ENCODE peak calls at places on chromosomes 11 and 22, in nine cellular contexts. W is A172; L is fibroblast of mammary gland; M is COLO829; Y is substantia nigra; E is GM18507; T is MM.1S; H is stimulated activated CD4-positive, alpha-beta T cell treated with anti-CD3 and anti-CD28 coated beads, Interleukin-1b, Interleukin-23, amount 100 ng/mL, for 1 hour; Z is right lobe of liver. J is an unnamed sample.
A peak's percentile ranks its signal among the peaks of the same experiment; 100 is the strongest.

GRCh38 chr22:32824531-32825315 is 23.2 kb downstream of the TIMP3 start:
- DNase-seq in W (no peak), L (no peak), M (no peak), Y (no peak), E (no peak), T (no peak), H (no peak), Z (no peak), J (no peak)

GRCh38 chr11:66002648-66003225 is 434 bp downstream of the BANF1 start:
- DNase-seq in W (no peak), L (peak; percentile 51), M (no peak), Y (no peak), E (peak; percentile 65), T (peak; percentile 61), H (no peak), Z (peak; percentile 75), J (no peak)

GRCh38 chr11:117701781-117702180 is 95.2 kb downstream of the DSCAML1 start:
- DNase-seq in W (no peak), L (no peak), M (no peak), Y (no peak), E (no peak), T (no peak), H (no peak), Z (no peak), J (no peak)

GRCh38 chr11:64285885-64286800 is 495 bp downstream of the GPR137 start:
- DNase-seq in W (peak; percentile 29), L (no peak), M (no peak), Y (no peak), E (no peak), T (peak; percentile 69), H (no peak), Z (peak; percentile 74), J (no peak)

GRCh38 chr11:78587446-78587845 is 12.8 kb upstream of the NARS2 start:
- DNase-seq in W (no peak), L (no peak), M (peak; percentile 31), Y (no peak), E (no peak), T (no peak), H (no peak), Z (no peak), J (peak; percentile 92)

GRCh38 chr11:2987881-2988280 is 4.2 kb downstream of the NAP1L4 start:
- DNase-seq in W (no peak), L (no peak), M (no peak), Y (no peak), E (no peak), T (peak; percentile 16), H (no peak), Z (no peak), J (no peak)

GRCh38 chr11:63212742-63213141 is 30.7 kb downstream of the SLC22A25 start:
- DNase-seq in W (peak; percentile 15), L (peak; percentile 16), M (peak; percentile 28), Y (no peak), E (no peak), T (peak; percentile 49), H (no peak), Z (no peak), J (peak; percentile 3)

GRCh38 chr11:65498042-65498726 is 661 bp upstream of the MALAT1 start:
- DNase-seq in W (peak; percentile 53), L (peak; percentile 75), M (no peak), Y (no peak), E (no peak), T (peak; percentile 70), H (no peak), Z (no peak), J (peak; percentile 60)

GRCh38 chr11:721913-722811 is 16.1 kb downstream of the EPS8L2 start:
- DNase-seq in W (no peak), L (no peak), M (no peak), Y (no peak), E (no peak), T (peak; percentile 80), H (no peak), Z (peak; percentile 50), J (no peak)

GRCh38 chr11:119315139-119316016 is 1.6 kb downstream of the MCAM start:
- DNase-seq in W (no peak), L (no peak), M (peak; percentile 53), Y (peak; percentile 71), E (no peak), T (peak; percentile 87), H (no peak), Z (peak; percentile 39), J (peak; percentile 73)

J was measured in foreskin melanocyte.